ENCODE peak calls at places on chromosomes 1 and 21, in four cellular contexts. One of them, this sample, is unnamed.

GRCh38 chr1:20678599-20678998 is 17.4 kb upstream of the DDOST start:
- DNase-seq in foreskin fibroblast: no peak
- DNase-seq in NCI-H1436 treated with DMSO at 0.1 percent for 48 hours: no peak
- DNase-seq in MCF 10A: no peak
- DNase-seq in this sample: no peak

GRCh38 chr1:167435484-167435883 is 82.8 kb downstream of the CD247 start:
- DNase-seq in NCI-H1436 treated with DMSO at 0.1 percent for 48 hours: no peak
- DNase-seq in MCF 10A: no peak
- DNase-seq in foreskin fibroblast: no peak
- DNase-seq in this sample: peak; percentile 45

GRCh38 chr1:115069626-115070308 is 19.5 kb downstream of the TSPAN2 start:
- DNase-seq in foreskin fibroblast: no peak
- DNase-seq in NCI-H1436 treated with DMSO at 0.1 percent for 48 hours: no peak
- DNase-seq in MCF 10A: no peak
- DNase-seq in this sample: no peak

GRCh38 chr1:48524892-48525467 is 53.0 kb upstream of the SPATA6 start:
- DNase-seq in MCF 10A: no peak
- DNase-seq in NCI-H1436 treated with DMSO at 0.1 percent for 48 hours: no peak
- DNase-seq in foreskin fibroblast: peak; percentile 12
- DNase-seq in this sample: no peak

GRCh38 chr21:15298306-15298705 is 233.5 kb upstream of the NRIP1 start:
- DNase-seq in MCF 10A: no peak
- DNase-seq in NCI-H1436 treated with DMSO at 0.1 percent for 48 hours: no peak
- DNase-seq in foreskin fibroblast: no peak
- DNase-seq in this sample: no peak

GRCh38 chr1:226946285-226946684 is 6.2 kb downstream of the COQ8A start:
- DNase-seq in MCF 10A: no peak
- DNase-seq in foreskin fibroblast: no peak
- DNase-seq in NCI-H1436 treated with DMSO at 0.1 percent for 48 hours: no peak
- DNase-seq in this sample: no peak

GRCh38 chr1:200963076-200963475 is 60.4 kb downstream of the KIF21B start:
- DNase-seq in foreskin fibroblast: no peak
- DNase-seq in NCI-H1436 treated with DMSO at 0.1 percent for 48 hours: no peak
- DNase-seq in MCF 10A: peak; percentile 49
- DNase-seq in this sample: no peak

GRCh38 chr1:71351438-71351837 is 270.6 kb upstream of the ZRANB2 start:
- DNase-seq in NCI-H1436 treated with DMSO at 0.1 percent for 48 hours: no peak
- DNase-seq in MCF 10A: peak; percentile 69
- DNase-seq in foreskin fibroblast: peak; percentile 57
- DNase-seq in this sample: no peak

GRCh38 chr1:209805875-209806760 is at the start of gene IRF6:
- DNase-seq in foreskin fibroblast: peak; percentile 28
- DNase-seq in NCI-H1436 treated with DMSO at 0.1 percent for 48 hours: peak; percentile 82
- DNase-seq in MCF 10A: peak; percentile 99
- DNase-seq in this sample: peak; percentile 57

GRCh38 chr1:114345930-114346479 is 165.0 kb downstream of the TRIM33 start:
- DNase-seq in NCI-H1436 treated with DMSO at 0.1 percent for 48 hours: no peak
- DNase-seq in MCF 10A: no peak
- DNase-seq in foreskin fibroblast: no peak
- DNase-seq in this sample: no peak

GRCh38 chr1:40824591-40825429 is 37.4 kb downstream of the CITED4 start:
- DNase-seq in foreskin fibroblast: peak; percentile 9
- DNase-seq in NCI-H1436 treated with DMSO at 0.1 percent for 48 hours: no peak
- DNase-seq in MCF 10A: no peak
- DNase-seq in this sample: no peak

GRCh38 chr1:32825181-32825580 is 7.7 kb downstream of the S100PBP start:
- DNase-seq in NCI-H1436 treated with DMSO at 0.1 percent for 48 hours: no peak
- DNase-seq in MCF 10A: no peak
- DNase-seq in foreskin fibroblast: no peak
- DNase-seq in this sample: no peak

GRCh38 chr1:213330281-213330680 is 279.2 kb downstream of the RPS6KC1 start:
- DNase-seq in foreskin fibroblast: no peak
- DNase-seq in NCI-H1436 treated with DMSO at 0.1 percent for 48 hours: no peak
- DNase-seq in MCF 10A: no peak
- DNase-seq in this sample: no peak

GRCh38 chr21:29289317-29289716 is 9.4 kb upstream of the BACH1 start:
- DNase-seq in MCF 10A: no peak
- DNase-seq in NCI-H1436 treated with DMSO at 0.1 percent for 48 hours: no peak
- DNase-seq in foreskin fibroblast: no peak
- DNase-seq in this sample: no peak

GRCh38 chr1:178374016-178374415 is 122.7 kb downstream of the CLEC20A start:
- DNase-seq in foreskin fibroblast: no peak
- DNase-seq in NCI-H1436 treated with DMSO at 0.1 percent for 48 hours: no peak
- DNase-seq in MCF 10A: no peak
- DNase-seq in this sample: no peak

GRCh38 chr21:42341776-42342542 is 8.8 kb downstream of the TFF2 start:
- DNase-seq in MCF 10A: no peak
- DNase-seq in NCI-H1436 treated with DMSO at 0.1 percent for 48 hours: no peak
- DNase-seq in foreskin fibroblast: no peak
- DNase-seq in this sample: no peak

GRCh38 chr1:181262069-181262468 is 173.6 kb downstream of the IER5 start:
- DNase-seq in foreskin fibroblast: no peak
- DNase-seq in MCF 10A: no peak
- DNase-seq in NCI-H1436 treated with DMSO at 0.1 percent for 48 hours: no peak
- DNase-seq in this sample: no peak

GRCh38 chr1:198467342-198467741 is 73.1 kb downstream of the ATP6V1G3 start:
- DNase-seq in NCI-H1436 treated with DMSO at 0.1 percent for 48 hours: no peak
- DNase-seq in MCF 10A: no peak
- DNase-seq in foreskin fibroblast: no peak
- DNase-seq in this sample: no peak

GRCh38 chr1:202553560-202554038 is 156.7 kb downstream of the SYT2 start:
- DNase-seq in foreskin fibroblast: no peak
- DNase-seq in MCF 10A: no peak
- DNase-seq in NCI-H1436 treated with DMSO at 0.1 percent for 48 hours: no peak
- DNase-seq in this sample: no peak

GRCh38 chr1:207815913-207816312 is 64.1 kb downstream of the CD46 start:
- DNase-seq in foreskin fibroblast: peak; percentile 62
- DNase-seq in MCF 10A: peak; percentile 47
- DNase-seq in NCI-H1436 treated with DMSO at 0.1 percent for 48 hours: no peak
- DNase-seq in this sample: peak; percentile 67

GRCh38 chr1:210416049-210416448 is 87.3 kb downstream of the HHAT start:
- DNase-seq in NCI-H1436 treated with DMSO at 0.1 percent for 48 hours: no peak
- DNase-seq in MCF 10A: no peak
- DNase-seq in foreskin fibroblast: no peak
- DNase-seq in this sample: no peak

GRCh38 chr1:162383091-162383490 is 1.6 kb downstream of the C1orf226 start:
- DNase-seq in NCI-H1436 treated with DMSO at 0.1 percent for 48 hours: no peak
- DNase-seq in foreskin fibroblast: no peak
- DNase-seq in MCF 10A: no peak
- DNase-seq in this sample: no peak

GRCh38 chr1:222048030-222048632 is 306.2 kb upstream of the DUSP10 start:
- DNase-seq in foreskin fibroblast: peak; percentile 57
- DNase-seq in NCI-H1436 treated with DMSO at 0.1 percent for 48 hours: no peak
- DNase-seq in MCF 10A: peak; percentile 55
- DNase-seq in this sample: no peak

GRCh38 chr1:245336149-245336983 is 181.6 kb downstream of the KIF26B start:
- DNase-seq in NCI-H1436 treated with DMSO at 0.1 percent for 48 hours: no peak
- DNase-seq in MCF 10A: peak; percentile 56
- DNase-seq in foreskin fibroblast: no peak
- DNase-seq in this sample: no peak

GRCh38 chr21:35002879-35003722 is 46.0 kb downstream of the RUNX1 start:
- DNase-seq in MCF 10A: no peak
- DNase-seq in foreskin fibroblast: no peak
- DNase-seq in NCI-H1436 treated with DMSO at 0.1 percent for 48 hours: no peak
- DNase-seq in this sample: no peak

GRCh38 chr21:46091118-46091517 is 6.8 kb upstream of the COL6A2 start:
- DNase-seq in MCF 10A: no peak
- DNase-seq in NCI-H1436 treated with DMSO at 0.1 percent for 48 hours: no peak
- DNase-seq in foreskin fibroblast: no peak
- DNase-seq in this sample: no peak

GRCh38 chr1:25612421-25612820 is 4.2 kb upstream of the MAN1C1 start:
- DNase-seq in NCI-H1436 treated with DMSO at 0.1 percent for 48 hours: no peak
- DNase-seq in MCF 10A: no peak
- DNase-seq in foreskin fibroblast: no peak
- DNase-seq in this sample: no peak

GRCh38 chr1:231818342-231818741 is 191.8 kb downstream of the DISC1 start:
- DNase-seq in foreskin fibroblast: no peak
- DNase-seq in MCF 10A: no peak
- DNase-seq in NCI-H1436 treated with DMSO at 0.1 percent for 48 hours: no peak
- DNase-seq in this sample: no peak

GRCh38 chr21:46046471-46046870 is 51.4 kb upstream of the COL6A2 start:
- DNase-seq in MCF 10A: no peak
- DNase-seq in NCI-H1436 treated with DMSO at 0.1 percent for 48 hours: no peak
- DNase-seq in foreskin fibroblast: no peak
- DNase-seq in this sample: no peak

GRCh38 chr1:168468822-168469221 is 75.0 kb downstream of the XCL2 start:
- DNase-seq in NCI-H1436 treated with DMSO at 0.1 percent for 48 hours: no peak
- DNase-seq in MCF 10A: no peak
- DNase-seq in foreskin fibroblast: no peak
- DNase-seq in this sample: no peak

This sample was measured in stimulated activated effector memory CD8-positive, alpha-beta T cell treated with anti-CD3 and anti-CD28 coated beads, Interleukin-12 subunit alpha, Interleukin-12 subunit beta, amount 100 ng/mL, for 72 hours.